ENCODE peak calls at places on chromosomes 4 and X, in nine cellular contexts. One of them, this sample, is unnamed.

GRCh38 chr4:83149885-83150562 is 35.5 kb upstream of the PLAC8 start:
- DNase-seq in upper lobe of left lung: no peak
- DNase-seq in DND-41: no peak
- DNase-seq in Calu3: no peak
- DNase-seq in MM.1S: no peak
- DNase-seq in mammary epithelial cell: no peak
- DNase-seq in CD4-positive, alpha-beta T cell: no peak
- DNase-seq in thoracic aorta: no peak
- DNase-seq in K562: no peak
- DNase-seq in this sample: no peak

GRCh38 chr4:4825431-4825830 is 34.0 kb upstream of the MSX1 start:
- DNase-seq in upper lobe of left lung: no peak
- DNase-seq in DND-41: no peak
- DNase-seq in Calu3: no peak
- DNase-seq in MM.1S: no peak
- DNase-seq in mammary epithelial cell: no peak
- DNase-seq in CD4-positive, alpha-beta T cell: no peak
- DNase-seq in thoracic aorta: no peak
- DNase-seq in K562: no peak
- DNase-seq in this sample: no peak

GRCh38 chr4:24857996-24858395 is 54.8 kb downstream of the CCDC149 start:
- DNase-seq in upper lobe of left lung: no peak
- DNase-seq in DND-41: no peak
- DNase-seq in Calu3: no peak
- DNase-seq in MM.1S: no peak
- DNase-seq in mammary epithelial cell: no peak
- DNase-seq in CD4-positive, alpha-beta T cell: no peak
- DNase-seq in thoracic aorta: peak; percentile 10
- DNase-seq in K562: no peak
- DNase-seq in this sample: no peak

GRCh38 chr4:182291597-182291996 is 48.4 kb downstream of the TENM3 start:
- DNase-seq in upper lobe of left lung: no peak
- DNase-seq in DND-41: no peak
- DNase-seq in Calu3: no peak
- DNase-seq in MM.1S: no peak
- DNase-seq in mammary epithelial cell: no peak
- DNase-seq in CD4-positive, alpha-beta T cell: no peak
- DNase-seq in thoracic aorta: no peak
- DNase-seq in K562: no peak
- DNase-seq in this sample: no peak

GRCh38 chrX:151396042-151396826 is 772 bp upstream of the VMA21 start:
- DNase-seq in upper lobe of left lung: no peak
- DNase-seq in DND-41: peak; percentile 59
- DNase-seq in Calu3: no peak
- DNase-seq in MM.1S: peak; percentile 30
- DNase-seq in mammary epithelial cell: no peak
- DNase-seq in CD4-positive, alpha-beta T cell: peak; percentile 35
- DNase-seq in thoracic aorta: peak; percentile 4
- DNase-seq in K562: no peak
- DNase-seq in this sample: peak; percentile 16

GRCh38 chr4:54228064-54228527 is 997 bp upstream of the PDGFRA start:
- DNase-seq in upper lobe of left lung: peak; percentile 67
- DNase-seq in DND-41: no peak
- DNase-seq in Calu3: peak; percentile 73
- DNase-seq in MM.1S: peak; percentile 43
- DNase-seq in mammary epithelial cell: peak; percentile 65
- DNase-seq in CD4-positive, alpha-beta T cell: no peak
- DNase-seq in thoracic aorta: no peak
- DNase-seq in K562: peak; percentile 54
- DNase-seq in this sample: peak; percentile 80

GRCh38 chr4:158496030-158496741 is 25.5 kb upstream of the RXFP1 start:
- DNase-seq in upper lobe of left lung: no peak
- DNase-seq in DND-41: peak; percentile 14
- DNase-seq in Calu3: peak; percentile 48
- DNase-seq in MM.1S: peak; percentile 38
- DNase-seq in mammary epithelial cell: no peak
- DNase-seq in CD4-positive, alpha-beta T cell: no peak
- DNase-seq in thoracic aorta: no peak
- DNase-seq in K562: peak; percentile 27
- DNase-seq in this sample: peak; percentile 20

GRCh38 chrX:17814557-17814956 is 46.5 kb downstream of the RAI2 start:
- DNase-seq in upper lobe of left lung: no peak
- DNase-seq in DND-41: no peak
- DNase-seq in Calu3: no peak
- DNase-seq in MM.1S: no peak
- DNase-seq in mammary epithelial cell: peak; percentile 1
- DNase-seq in CD4-positive, alpha-beta T cell: no peak
- DNase-seq in thoracic aorta: no peak
- DNase-seq in K562: no peak
- DNase-seq in this sample: no peak

GRCh38 chr4:3317656-3318211 is 24.9 kb downstream of the RGS12 start:
- DNase-seq in upper lobe of left lung: peak; percentile 70
- DNase-seq in DND-41: no peak
- DNase-seq in Calu3: no peak
- DNase-seq in MM.1S: no peak
- DNase-seq in mammary epithelial cell: no peak
- DNase-seq in CD4-positive, alpha-beta T cell: no peak
- DNase-seq in thoracic aorta: no peak
- DNase-seq in K562: no peak
- DNase-seq in this sample: no peak

GRCh38 chr4:128220286-128221235 is 67.1 kb downstream of the PGRMC2 start:
- DNase-seq in upper lobe of left lung: no peak
- DNase-seq in DND-41: no peak
- DNase-seq in Calu3: no peak
- DNase-seq in MM.1S: peak; percentile 33
- DNase-seq in mammary epithelial cell: peak; percentile 42
- DNase-seq in CD4-positive, alpha-beta T cell: no peak
- DNase-seq in thoracic aorta: no peak
- DNase-seq in K562: peak; percentile 21
- DNase-seq in this sample: no peak

GRCh38 chr4:150310159-150310895 is 232.1 kb downstream of the DCLK2 start:
- DNase-seq in upper lobe of left lung: no peak
- DNase-seq in DND-41: no peak
- DNase-seq in Calu3: no peak
- DNase-seq in MM.1S: no peak
- DNase-seq in mammary epithelial cell: peak; percentile 23
- DNase-seq in CD4-positive, alpha-beta T cell: no peak
- DNase-seq in thoracic aorta: no peak
- DNase-seq in K562: no peak
- DNase-seq in this sample: no peak

GRCh38 chr4:122576261-122577188 is 44.3 kb downstream of the IL21 start:
- DNase-seq in upper lobe of left lung: no peak
- DNase-seq in DND-41: peak; percentile 16
- DNase-seq in Calu3: peak; percentile 42
- DNase-seq in MM.1S: peak; percentile 65
- DNase-seq in mammary epithelial cell: peak; percentile 40
- DNase-seq in CD4-positive, alpha-beta T cell: no peak
- DNase-seq in thoracic aorta: no peak
- DNase-seq in K562: peak; percentile 27
- DNase-seq in this sample: no peak

GRCh38 chr4:95462946-95463345 is 85.8 kb downstream of the UNC5C start:
- DNase-seq in upper lobe of left lung: peak; percentile 24
- DNase-seq in DND-41: no peak
- DNase-seq in Calu3: no peak
- DNase-seq in MM.1S: no peak
- DNase-seq in mammary epithelial cell: no peak
- DNase-seq in CD4-positive, alpha-beta T cell: no peak
- DNase-seq in thoracic aorta: no peak
- DNase-seq in K562: no peak
- DNase-seq in this sample: no peak

GRCh38 chr4:137543650-137544049 is 11.4 kb upstream of the PCDH18 start:
- DNase-seq in upper lobe of left lung: no peak
- DNase-seq in DND-41: no peak
- DNase-seq in Calu3: no peak
- DNase-seq in MM.1S: no peak
- DNase-seq in mammary epithelial cell: no peak
- DNase-seq in CD4-positive, alpha-beta T cell: no peak
- DNase-seq in thoracic aorta: no peak
- DNase-seq in K562: no peak
- DNase-seq in this sample: no peak

GRCh38 chrX:155745792-155746191 is 133.0 kb upstream of the TMLHE start:
- DNase-seq in upper lobe of left lung: no peak
- DNase-seq in DND-41: no peak
- DNase-seq in Calu3: peak; percentile 58
- DNase-seq in MM.1S: no peak
- DNase-seq in mammary epithelial cell: peak; percentile 35
- DNase-seq in CD4-positive, alpha-beta T cell: no peak
- DNase-seq in thoracic aorta: no peak
- DNase-seq in K562: no peak
- DNase-seq in this sample: no peak

GRCh38 chr4:139367421-139368090 is 65.3 kb upstream of the NDUFC1 start:
- DNase-seq in upper lobe of left lung: no peak
- DNase-seq in DND-41: no peak
- DNase-seq in Calu3: no peak
- DNase-seq in MM.1S: no peak
- DNase-seq in mammary epithelial cell: peak; percentile 6
- DNase-seq in CD4-positive, alpha-beta T cell: no peak
- DNase-seq in thoracic aorta: no peak
- DNase-seq in K562: no peak
- DNase-seq in this sample: no peak

GRCh38 chr4:149441338-149441737 is 374.3 kb downstream of the IQCM start:
- DNase-seq in upper lobe of left lung: no peak
- DNase-seq in DND-41: no peak
- DNase-seq in Calu3: no peak
- DNase-seq in MM.1S: peak; percentile 19
- DNase-seq in mammary epithelial cell: peak; percentile 37
- DNase-seq in CD4-positive, alpha-beta T cell: no peak
- DNase-seq in thoracic aorta: no peak
- DNase-seq in K562: no peak
- DNase-seq in this sample: no peak

GRCh38 chr4:8005814-8006215 is 66.2 kb upstream of the AFAP1 start:
- DNase-seq in upper lobe of left lung: peak; percentile 53
- DNase-seq in DND-41: no peak
- DNase-seq in Calu3: no peak
- DNase-seq in MM.1S: no peak
- DNase-seq in mammary epithelial cell: no peak
- DNase-seq in CD4-positive, alpha-beta T cell: no peak
- DNase-seq in thoracic aorta: no peak
- DNase-seq in K562: no peak
- DNase-seq in this sample: no peak
- TF ChIP-seq CTCF in upper lobe of left lung: no peak
- TF ChIP-seq CTCF in DND-41: no peak
- TF ChIP-seq CTCF in Calu3: no peak
- TF ChIP-seq CTCF in MM.1S: no peak
- TF ChIP-seq CTCF in mammary epithelial cell: no peak
- TF ChIP-seq CTCF in CD4-positive, alpha-beta T cell: no peak
- TF ChIP-seq CTCF in thoracic aorta: no peak
- TF ChIP-seq CTCF in K562: no peak
- TF ChIP-seq CTCF in this sample: no peak

GRCh38 chr4:91031761-91032160 is 904.6 kb downstream of the CCSER1 start:
- DNase-seq in upper lobe of left lung: no peak
- DNase-seq in DND-41: no peak
- DNase-seq in Calu3: no peak
- DNase-seq in MM.1S: no peak
- DNase-seq in mammary epithelial cell: no peak
- DNase-seq in CD4-positive, alpha-beta T cell: no peak
- DNase-seq in thoracic aorta: no peak
- DNase-seq in K562: no peak
- DNase-seq in this sample: no peak

GRCh38 chr4:91032725-91033445 is 905.7 kb downstream of the CCSER1 start:
- DNase-seq in upper lobe of left lung: no peak
- DNase-seq in DND-41: no peak
- DNase-seq in Calu3: no peak
- DNase-seq in MM.1S: no peak
- DNase-seq in mammary epithelial cell: no peak
- DNase-seq in CD4-positive, alpha-beta T cell: no peak
- DNase-seq in thoracic aorta: no peak
- DNase-seq in K562: no peak
- DNase-seq in this sample: no peak

GRCh38 chr4:91025240-91026173 is 898.3 kb downstream of the CCSER1 start:
- DNase-seq in upper lobe of left lung: no peak
- DNase-seq in DND-41: no peak
- DNase-seq in Calu3: no peak
- DNase-seq in MM.1S: no peak
- DNase-seq in mammary epithelial cell: no peak
- DNase-seq in CD4-positive, alpha-beta T cell: no peak
- DNase-seq in thoracic aorta: no peak
- DNase-seq in K562: no peak
- DNase-seq in this sample: no peak

GRCh38 chr4:91028223-91028622 is 901.0 kb downstream of the CCSER1 start:
- DNase-seq in upper lobe of left lung: no peak
- DNase-seq in DND-41: no peak
- DNase-seq in Calu3: no peak
- DNase-seq in MM.1S: no peak
- DNase-seq in mammary epithelial cell: no peak
- DNase-seq in CD4-positive, alpha-beta T cell: no peak
- DNase-seq in thoracic aorta: no peak
- DNase-seq in K562: no peak
- DNase-seq in this sample: no peak
- TF ChIP-seq CTCF in upper lobe of left lung: no peak
- TF ChIP-seq CTCF in DND-41: no peak
- TF ChIP-seq CTCF in Calu3: no peak
- TF ChIP-seq CTCF in MM.1S: no peak
- TF ChIP-seq CTCF in mammary epithelial cell: no peak
- TF ChIP-seq CTCF in CD4-positive, alpha-beta T cell: no peak
- TF ChIP-seq CTCF in thoracic aorta: no peak
- TF ChIP-seq CTCF in K562: no peak
- TF ChIP-seq CTCF in this sample: no peak

DNA sequence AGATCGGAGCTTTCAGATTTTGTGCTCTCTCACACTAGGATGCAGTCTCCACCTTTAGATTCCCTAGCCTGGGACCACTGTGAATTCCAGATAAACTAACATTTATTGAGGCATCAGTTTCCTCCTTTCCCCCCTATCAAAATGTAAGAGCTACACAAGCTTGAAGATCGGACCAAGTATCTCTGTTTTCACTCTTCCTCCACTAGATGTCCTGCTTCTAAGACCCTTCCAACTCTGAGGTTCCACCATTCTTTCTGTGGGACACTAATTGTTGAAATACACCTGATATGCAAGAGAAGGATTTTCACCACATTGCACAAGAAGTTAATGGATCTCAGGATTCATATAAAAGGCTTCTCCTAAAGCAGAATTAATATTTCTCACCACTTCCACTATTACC is 43.0 kb upstream of the PHOX2B start:
- DNase-seq in upper lobe of left lung: no peak
- DNase-seq in DND-41: no peak
- DNase-seq in Calu3: no peak
- DNase-seq in MM.1S: no peak
- DNase-seq in mammary epithelial cell: no peak
- DNase-seq in CD4-positive, alpha-beta T cell: no peak
- DNase-seq in thoracic aorta: no peak
- DNase-seq in K562: no peak
- DNase-seq in this sample: no peak
- TF ChIP-seq CTCF in upper lobe of left lung: no peak
- TF ChIP-seq CTCF in DND-41: no peak
- TF ChIP-seq CTCF in Calu3: no peak
- TF ChIP-seq CTCF in MM.1S: no peak
- TF ChIP-seq CTCF in mammary epithelial cell: no peak
- TF ChIP-seq CTCF in CD4-positive, alpha-beta T cell: no peak
- TF ChIP-seq CTCF in thoracic aorta: no peak
- TF ChIP-seq CTCF in K562: no peak
- TF ChIP-seq CTCF in this sample: no peak

DNA sequence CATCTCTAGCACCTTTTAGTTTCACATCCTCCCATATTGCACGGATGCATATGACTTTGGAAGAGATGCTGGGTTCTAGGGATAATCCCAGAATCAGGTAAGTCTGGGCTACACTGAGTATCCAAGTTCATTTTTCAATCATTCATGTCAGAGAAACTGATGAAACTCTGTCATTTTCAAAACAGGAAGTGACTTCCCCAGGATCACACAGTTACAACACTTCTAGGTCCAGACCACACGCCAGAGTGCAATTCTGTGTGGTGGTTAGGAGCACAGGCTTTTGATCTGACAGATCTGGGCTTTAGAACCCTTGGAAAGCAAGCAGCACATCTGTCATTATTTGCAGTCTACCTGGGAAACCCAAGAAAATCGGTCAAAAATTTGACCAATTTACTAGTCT is 52.1 kb upstream of the CDKN2AIP start:
- DNase-seq in upper lobe of left lung: no peak
- DNase-seq in DND-41: peak; percentile 47
- DNase-seq in Calu3: no peak
- DNase-seq in MM.1S: no peak
- DNase-seq in mammary epithelial cell: no peak
- DNase-seq in CD4-positive, alpha-beta T cell: no peak
- DNase-seq in thoracic aorta: no peak
- DNase-seq in K562: no peak
- DNase-seq in this sample: no peak
- TF ChIP-seq CTCF in upper lobe of left lung: no peak
- TF ChIP-seq CTCF in DND-41: no peak
- TF ChIP-seq CTCF in Calu3: no peak
- TF ChIP-seq CTCF in MM.1S: no peak
- TF ChIP-seq CTCF in mammary epithelial cell: no peak
- TF ChIP-seq CTCF in CD4-positive, alpha-beta T cell: no peak
- TF ChIP-seq CTCF in thoracic aorta: no peak
- TF ChIP-seq CTCF in K562: no peak
- TF ChIP-seq CTCF in this sample: no peak